ENCODE peak calls at places on chromosomes 5 and 9, in seven cellular contexts. R is esophagus muscularis mucosa, X is stomach, K is transverse colon, I is adrenal gland, Q is sigmoid colon, U is A549. F is an unnamed sample. For H3K4me1, the result is how much of the 10 kb centered on the place peaks cover.

GRCh38 chr9:134404376-134405358 is 78.4 kb downstream of the RXRA start:
- DNase-seq in R (no peak), X (no peak), K (no peak), I (no peak), Q (no peak), U (no peak), F (no peak)

GRCh38 chr5:140801494-140801841 is 611 bp downstream of the PCDHA3 start:
- DNase-seq in R (no peak), X (no peak), K (no peak), I (no peak), Q (no peak), U (peak), F (no peak)

GRCh38 chr5:92922231-92922967 is 658.6 kb downstream of the NR2F1-AS1 start:
- DNase-seq in R (no peak), X (no peak), K (no peak), I (no peak), Q (no peak), U (no peak), F (no peak)

GRCh38 chr5:98770911-98771322 is 2.5 kb upstream of the RGMB start:
- DNase-seq in R (no peak), X (no peak), K (no peak), I (no peak), Q (no peak), U (peak), F (no peak)

GRCh38 chr5:14321936-14322335 is 178.8 kb downstream of the TRIO start:
- DNase-seq in R (no peak), X (no peak), K (no peak), I (no peak), Q (no peak), U (no peak), F (no peak)

GRCh38 chr5:135821802-135822201 is 12.7 kb upstream of the SLC25A48 start:
- DNase-seq in R (no peak), X (no peak), K (no peak), I (no peak), Q (no peak), U (no peak), F (no peak)

GRCh38 chr5:73673161-73673591 is 47.2 kb downstream of the ARHGEF28 start:
- DNase-seq in R (no peak), X (no peak), K (no peak), I (no peak), Q (no peak), U (no peak), F (no peak)

GRCh38 chr9:19429590-19429989 is 20.8 kb downstream of the ACER2 start:
- DNase-seq in R (no peak), X (no peak), K (no peak), I (no peak), Q (no peak), U (no peak), F (no peak)

GRCh38 chr5:118692811-118693342 is 295.5 kb downstream of the DTWD2 start:
- DNase-seq in R (no peak), X (no peak), K (no peak), I (no peak), Q (no peak), U (no peak), F (no peak)

GRCh38 chr5:82855000-82855399 is 222.2 kb downstream of the TMEM167A start:
- DNase-seq in R (no peak), X (no peak), K (no peak), I (no peak), Q (no peak), U (no peak), F (no peak)

GRCh38 chr9:137899551-137900360 is 22.2 kb downstream of the CACNA1B start:
- DNase-seq in R (no peak), X (no peak), K (no peak), I (no peak), Q (no peak), U (no peak), F (no peak)

GRCh38 chr5:144697847-144698262 is 527.2 kb downstream of the KCTD16 start:
- DNase-seq in R (no peak), X (no peak), K (no peak), I (no peak), Q (no peak), U (no peak), F (no peak)

GRCh38 chr9:22097712-22098111 is 88.6 kb upstream of the CDKN2B start:
- DNase-seq in R (no peak), X (no peak), K (no peak), I (no peak), Q (no peak), U (no peak), F (no peak)

GRCh38 chr9:22216730-22217160 is 207.6 kb upstream of the CDKN2B start:
- DNase-seq in R (no peak), X (no peak), K (no peak), I (no peak), Q (no peak), U (no peak), F (no peak)

DNA sequence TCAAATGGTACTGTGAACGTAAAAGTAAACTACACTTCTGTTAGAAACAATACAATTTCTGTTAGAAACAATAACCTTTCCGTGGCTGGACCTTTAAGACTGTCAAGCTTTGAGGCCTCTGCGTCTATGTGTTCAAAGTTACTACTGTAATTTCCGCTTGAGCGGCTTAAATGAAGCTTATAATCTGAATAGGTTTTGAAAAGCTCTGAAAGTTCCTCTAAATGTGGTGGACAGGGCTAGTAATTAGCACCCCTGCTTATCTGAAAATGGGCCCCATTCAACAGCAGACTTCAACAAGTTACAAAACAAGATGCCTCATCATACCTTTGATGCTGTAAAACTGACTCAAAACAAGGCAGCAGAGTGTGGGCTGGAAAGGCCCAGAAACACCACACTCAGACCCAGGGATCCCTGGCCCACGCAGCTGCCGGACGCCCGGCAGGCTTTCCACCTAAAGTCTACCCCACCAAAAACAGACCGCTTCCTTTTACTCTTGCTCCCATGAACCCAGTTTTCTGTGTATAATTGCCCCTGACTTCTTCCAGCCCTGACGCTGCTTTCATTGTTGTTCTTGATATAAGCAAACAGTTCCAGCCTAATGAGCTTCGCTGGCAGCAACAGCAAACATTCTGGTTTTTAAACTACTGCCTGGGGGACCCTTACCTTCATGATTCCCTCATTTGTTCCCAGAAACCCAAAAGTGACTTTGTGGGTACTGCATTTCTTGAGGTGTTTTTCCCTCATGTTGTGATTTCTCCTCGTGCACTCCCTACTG is 66.7 kb downstream of the TLE1 start:
- DNase-seq in R (no peak), X (no peak), K (no peak), I (no peak), Q (no peak), U (no peak), F (no peak)
- H3K4me1 ChIP-seq in R (under half), X (under half), K (under half), I (under half), Q (under half), U (under half), F (under half)

GRCh38 chr5:150641006-150641570 is 628 bp downstream of the SYNPO start:
- DNase-seq in R (no peak), X (no peak), K (no peak), I (peak), Q (no peak), U (peak), F (peak)
- TF ChIP-seq POLR2A in R (no peak), X (no peak), K (no peak), I (peak), Q (no peak), U (no peak), F (peak)

DNA sequence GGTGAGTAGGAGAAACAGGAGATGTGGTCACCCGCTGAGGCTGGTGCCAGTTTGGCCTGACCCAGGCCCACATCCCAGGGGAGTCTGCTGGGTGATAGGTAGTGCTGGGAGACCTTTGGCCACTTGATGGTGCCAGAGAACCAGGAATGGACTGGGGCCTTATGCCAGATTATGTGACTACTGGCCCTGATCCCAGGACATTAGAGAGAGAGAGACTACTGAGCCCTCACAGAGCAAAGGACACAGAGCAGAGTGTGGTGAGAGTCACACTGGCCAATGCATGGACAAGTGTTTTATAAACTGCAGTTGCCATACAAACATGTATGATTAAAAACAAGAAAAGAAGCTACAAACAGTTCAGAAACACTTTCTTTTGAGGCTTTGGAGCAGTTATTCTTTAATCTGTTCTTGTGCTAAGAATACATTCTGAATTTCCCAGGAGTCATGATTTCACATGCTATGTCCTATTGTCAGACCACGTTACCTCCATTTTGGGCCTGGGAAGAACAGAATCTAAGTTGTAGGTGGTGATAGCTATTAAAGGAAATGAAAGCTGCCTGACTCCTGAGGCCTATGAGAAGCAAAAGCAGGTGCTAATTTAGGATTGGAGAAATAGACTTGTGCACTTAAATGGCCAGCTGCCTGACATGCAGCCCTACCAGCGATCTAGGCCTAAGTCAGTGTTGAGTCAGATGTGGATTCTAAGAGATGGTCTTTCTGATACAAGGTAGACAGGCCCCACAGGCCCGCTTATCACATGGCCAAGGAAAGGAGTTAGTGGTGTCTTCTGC is 32.6 kb upstream of the TMOD1 start:
- DNase-seq in R (peak), X (peak), K (peak), I (peak), Q (peak), U (peak), F (peak)
- H3K27ac ChIP-seq in R (peak), X (peak), K (peak), I (no peak), Q (peak), U (no peak), F (peak)

DNA sequence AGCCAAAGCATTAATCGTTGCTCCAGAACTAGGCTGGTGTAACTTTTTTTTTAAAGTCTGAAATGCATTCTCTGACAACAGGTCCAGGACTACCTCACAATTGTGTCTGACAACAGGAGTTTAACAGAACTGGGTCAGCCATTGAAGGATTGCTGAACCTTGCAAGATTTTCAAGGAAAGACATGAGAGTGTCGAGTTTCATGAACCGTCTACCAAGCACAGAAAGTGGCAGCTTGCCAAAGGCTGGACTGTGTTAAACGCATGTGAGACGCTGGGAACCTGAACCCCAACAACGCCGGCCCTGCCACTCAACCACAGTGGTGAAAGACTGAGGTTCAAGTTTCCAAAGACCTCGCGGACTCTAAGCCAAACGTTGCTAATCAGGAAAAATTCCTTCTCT is 79.1 kb downstream of the LHFPL2 start:
- DNase-seq in R (peak), X (peak), K (peak), I (peak), Q (peak), U (no peak), F (peak)
- H3K4me1 ChIP-seq in R (under half), X (under half), K (under half), I (under half), Q (half or more), U (under half), F (under half)

GRCh38 chr9:37410969-37411785 is 11.3 kb upstream of the GRHPR start:
- DNase-seq in R (no peak), X (no peak), K (no peak), I (no peak), Q (no peak), U (no peak), F (no peak)
- TF ChIP-seq POLR2A in R (no peak), X (no peak), K (no peak), I (no peak), Q (no peak), U (no peak), F (no peak)

GRCh38 chr5:62896121-62896893 is 317.7 kb downstream of the LRRC70 start:
- DNase-seq in R (no peak), X (no peak), K (no peak), I (no peak), Q (no peak), U (no peak), F (no peak)

GRCh38 chr5:62901001-62901400 is 322.4 kb downstream of the LRRC70 start:
- DNase-seq in R (no peak), X (no peak), K (no peak), I (no peak), Q (no peak), U (no peak), F (no peak)
- H3K27ac ChIP-seq in R (no peak), X (no peak), K (no peak), I (no peak), Q (no peak), U (no peak), F (no peak)

F was measured in uterus.